ENCODE peak calls at places on chromosomes 7 and 10, in six cellular contexts. C is A549, F is H1, X is endothelial cell of umbilical vein, D is HepG2, K is K562. T is an unnamed sample.

GRCh38 chr7:100157334-100158228 is 942 bp downstream of the TRAPPC14 start:
- DNase-seq in C (no peak), F (no peak), X (peak), D (peak), K (peak), T (no peak)

GRCh38 chr7:103690576-103690975 is 244.6 kb upstream of the SLC26A5 start:
- DNase-seq in C (no peak), F (no peak), X (no peak), D (no peak), K (no peak), T (no peak)

GRCh38 chr10:63224241-63224640 is 91.1 kb downstream of the NRBF2 start:
- DNase-seq in C (no peak), F (no peak), X (no peak), D (no peak), K (no peak), T (no peak)

GRCh38 chr7:7535688-7536087 is at the start of gene COL28A1:
- DNase-seq in C (no peak), F (no peak), X (no peak), D (no peak), K (no peak), T (no peak)

GRCh38 chr10:89615824-89616223 is 29.2 kb downstream of the PANK1 start:
- DNase-seq in C (no peak), F (no peak), X (peak), D (peak), K (no peak), T (no peak)

GRCh38 chr7:32119790-32120196 is 49.6 kb upstream of the PDE1C start:
- DNase-seq in C (no peak), F (no peak), X (no peak), D (no peak), K (no peak), T (peak)

GRCh38 chr10:59513558-59513957 is 151.2 kb upstream of the FAM13C start:
- DNase-seq in C (no peak), F (no peak), X (no peak), D (no peak), K (no peak), T (no peak)

GRCh38 chr7:33886100-33886623 is 19.2 kb upstream of the BMPER start:
- DNase-seq in C (peak), F (no peak), X (no peak), D (peak), K (peak), T (peak)

GRCh38 chr7:108973075-108973474 is 403.4 kb downstream of the DNAJB9 start:
- DNase-seq in C (no peak), F (no peak), X (no peak), D (no peak), K (no peak), T (no peak)

GRCh38 chr10:51244739-51245138 is 170.5 kb downstream of the PRKG1 start:
- DNase-seq in C (no peak), F (no peak), X (peak), D (no peak), K (no peak), T (no peak)

GRCh38 chr7:65509368-65510186 is 135.9 kb downstream of the ZNF92 start:
- DNase-seq in C (no peak), F (no peak), X (no peak), D (no peak), K (peak), T (peak)

GRCh38 chr7:154684651-154685563 is 318.0 kb downstream of the PAXIP1 start:
- DNase-seq in C (no peak), F (no peak), X (no peak), D (no peak), K (no peak), T (no peak)

GRCh38 chr7:20834656-20835055 is 48.0 kb upstream of the SP8 start:
- DNase-seq in C (no peak), F (no peak), X (no peak), D (no peak), K (peak), T (no peak)

GRCh38 chr10:113094114-113094486 is 144.1 kb downstream of the TCF7L2 start:
- DNase-seq in C (no peak), F (no peak), X (peak), D (no peak), K (no peak), T (no peak)

GRCh38 chr7:33642312-33642711 is 263.0 kb upstream of the BMPER start:
- DNase-seq in C (no peak), F (no peak), X (no peak), D (no peak), K (no peak), T (no peak)

GRCh38 chr10:122116331-122116730 is 127.4 kb downstream of the TACC2 start:
- DNase-seq in C (no peak), F (no peak), X (peak), D (peak), K (no peak), T (no peak)

GRCh38 chr10:33195608-33196376 is 138.7 kb downstream of the NRP1 start:
- DNase-seq in C (no peak), F (no peak), X (peak), D (peak), K (no peak), T (no peak)

GRCh38 chr7:18345641-18346234 is 149.8 kb upstream of the HDAC9 start:
- DNase-seq in C (peak), F (no peak), X (peak), D (peak), K (peak), T (peak)

GRCh38 chr10:99467236-99467999 is 37.0 kb upstream of the GOT1 start:
- DNase-seq in C (no peak), F (no peak), X (peak), D (no peak), K (no peak), T (no peak)

GRCh38 chr7:133052357-133052756 is 29.5 kb downstream of the CHCHD3 start:
- DNase-seq in C (no peak), F (no peak), X (no peak), D (no peak), K (no peak), T (no peak)

GRCh38 chr7:99679032-99679399 is 780 bp downstream of the CYP3A5 start:
- DNase-seq in C (peak), F (no peak), X (no peak), D (peak), K (peak), T (no peak)

GRCh38 chr10:88565072-88565471 is 18.0 kb downstream of the RNLS start:
- DNase-seq in C (peak), F (no peak), X (peak), D (no peak), K (no peak), T (no peak)

GRCh38 chr7:39304178-39304577 is 262.0 kb upstream of the YAE1 start:
- DNase-seq in C (no peak), F (no peak), X (no peak), D (no peak), K (no peak), T (no peak)

GRCh38 chr10:132459252-132460028 is 62.4 kb downstream of the PWWP2B start:
- DNase-seq in C (no peak), F (no peak), X (no peak), D (peak), K (no peak), T (peak)

GRCh38 chr7:95330194-95331003 is 6.1 kb upstream of the PON1 start:
- DNase-seq in C (no peak), F (no peak), X (peak), D (no peak), K (no peak), T (no peak)

GRCh38 chr10:102140218-102140617 is 7.4 kb downstream of the PPRC1 start:
- DNase-seq in C (no peak), F (no peak), X (no peak), D (no peak), K (no peak), T (no peak)

GRCh38 chr7:45036801-45037200 is 36.8 kb downstream of the CCM2 start:
- DNase-seq in C (no peak), F (no peak), X (no peak), D (no peak), K (no peak), T (no peak)

GRCh38 chr10:81288544-81288943 is 586.5 kb upstream of the NRG3 start:
- DNase-seq in C (no peak), F (no peak), X (no peak), D (no peak), K (no peak), T (no peak)

GRCh38 chr7:116423499-116423898 is 76.0 kb upstream of the CAV2 start:
- DNase-seq in C (no peak), F (no peak), X (no peak), D (no peak), K (no peak), T (no peak)

GRCh38 chr10:99372546-99373271 is 43.6 kb downstream of the CNNM1 start:
- DNase-seq in C (no peak), F (no peak), X (no peak), D (peak), K (no peak), T (no peak)

GRCh38 chr10:103493362-103493871 is at the start of gene NEURL1:
- DNase-seq in C (no peak), F (no peak), X (no peak), D (no peak), K (no peak), T (peak)

GRCh38 chr7:8160810-8161209 is 101.2 kb downstream of the ICA1 start:
- DNase-seq in C (no peak), F (no peak), X (no peak), D (no peak), K (no peak), T (no peak)

GRCh38 chr10:31404640-31405039 is 85.6 kb downstream of the ZEB1 start:
- DNase-seq in C (no peak), F (no peak), X (no peak), D (peak), K (peak), T (no peak)

GRCh38 chr7:95302976-95303375 is 21.4 kb downstream of the PON1 start:
- DNase-seq in C (no peak), F (no peak), X (no peak), D (no peak), K (no peak), T (no peak)

GRCh38 chr7:151141281-151141854 is 26.1 kb downstream of the GBX1 start:
- DNase-seq in C (no peak), F (no peak), X (no peak), D (no peak), K (no peak), T (no peak)

GRCh38 chr10:69201045-69201444 is 19.1 kb upstream of the HKDC1 start:
- DNase-seq in C (no peak), F (no peak), X (no peak), D (no peak), K (no peak), T (no peak)

GRCh38 chr7:55019691-55020480 is 1.1 kb downstream of the EGFR start:
- DNase-seq in C (peak), F (no peak), X (no peak), D (no peak), K (no peak), T (peak)
- TF ChIP-seq JUN in C (no peak), F (no peak), X (no peak), D (no peak), K (no peak), T (no peak)

DNA sequence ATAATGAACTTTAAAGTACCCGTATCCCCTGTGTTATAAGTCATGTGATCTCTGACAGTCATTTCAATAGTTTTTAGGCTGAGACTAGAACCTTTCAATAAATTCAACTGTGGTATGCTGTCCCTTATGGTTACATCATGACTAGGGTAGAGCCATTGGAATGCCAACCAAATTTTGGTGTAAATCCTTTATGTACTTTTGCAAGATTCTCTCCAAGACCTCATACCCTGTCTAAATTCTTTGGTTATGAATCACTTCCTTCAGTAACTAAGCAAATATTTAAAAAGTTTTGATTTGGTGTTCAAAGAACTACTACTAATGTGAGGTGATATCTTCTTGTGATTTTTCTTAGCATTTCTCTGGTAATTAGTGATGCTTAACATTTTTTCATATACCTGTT is 20.8 kb upstream of the OR6B1 start:
- DNase-seq in C (peak), F (no peak), X (peak), D (peak), K (no peak), T (no peak)
- TF ChIP-seq JUN in C (no peak), F (no peak), X (peak), D (no peak), K (no peak), T (no peak)

DNA sequence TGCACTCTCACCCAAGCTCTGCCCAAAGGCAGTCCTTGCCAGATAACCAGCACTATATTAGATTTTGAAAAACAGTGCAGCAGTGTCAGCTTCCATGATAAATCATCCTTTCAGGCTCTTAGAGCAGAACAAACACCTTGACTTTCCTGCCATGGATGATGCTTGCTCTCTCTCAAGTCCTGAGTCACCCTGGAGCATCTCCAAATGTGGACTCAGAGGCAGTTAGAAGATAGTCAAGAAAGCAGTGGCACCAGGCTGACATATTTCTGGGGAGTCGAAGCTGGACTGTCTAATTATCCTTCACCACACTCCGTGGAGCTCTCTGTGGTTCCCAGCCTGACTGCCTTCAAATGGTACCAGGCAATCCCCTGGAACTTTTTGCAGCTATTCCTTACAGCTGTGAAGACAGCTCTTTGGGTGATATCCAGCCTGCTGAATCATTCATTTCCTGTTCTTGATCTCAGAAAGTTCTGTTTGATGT is 234.1 kb downstream of the C7orf25 start:
- DNase-seq in C (no peak), F (no peak), X (peak), D (no peak), K (no peak), T (no peak)
- TF ChIP-seq JUN in C (no peak), F (no peak), X (no peak), D (no peak), K (no peak), T (no peak)

GRCh38 chr10:535051-535450 is 154.4 kb downstream of the DIP2C start:
- DNase-seq in C (no peak), F (no peak), X (no peak), D (no peak), K (no peak), T (no peak)

GRCh38 chr10:535953-536352 is 153.5 kb downstream of the DIP2C start:
- DNase-seq in C (no peak), F (no peak), X (no peak), D (no peak), K (no peak), T (no peak)

GRCh38 chr10:536935-537334 is 152.5 kb downstream of the DIP2C start:
- DNase-seq in C (no peak), F (no peak), X (no peak), D (no peak), K (no peak), T (no peak)

GRCh38 chr10:538895-539294 is 150.6 kb downstream of the DIP2C start:
- DNase-seq in C (no peak), F (no peak), X (no peak), D (no peak), K (no peak), T (no peak)

DNA sequence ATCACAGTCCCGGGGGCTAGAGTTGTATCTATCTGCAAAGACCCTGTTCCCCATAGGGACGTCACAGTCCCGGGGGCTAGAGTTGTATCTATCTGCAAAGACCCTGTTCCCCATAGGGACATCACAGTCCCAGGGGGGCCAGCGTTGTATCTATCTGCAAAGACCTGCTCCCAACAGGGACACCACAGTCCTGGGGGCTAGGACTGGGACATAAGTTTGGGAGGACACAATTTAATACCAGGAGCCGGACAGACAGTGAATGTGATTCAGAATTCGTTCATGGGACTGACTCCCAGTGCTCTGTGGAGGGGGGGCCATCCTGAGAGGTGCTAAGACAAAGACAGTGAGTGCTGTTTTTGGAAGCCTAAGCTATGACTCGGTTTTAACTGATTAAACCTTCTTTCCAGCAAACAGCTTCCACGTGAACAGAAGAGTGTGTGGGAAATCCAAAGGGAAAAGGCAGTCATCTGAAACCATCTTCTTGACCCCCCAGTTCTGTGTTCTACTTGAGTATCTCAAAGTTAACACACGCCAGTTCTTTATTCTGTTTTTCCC is 153.0 kb downstream of the DIP2C start:
- DNase-seq in C (no peak), F (no peak), X (no peak), D (no peak), K (no peak), T (no peak)
- TF ChIP-seq JUN in C (no peak), F (no peak), X (no peak), D (no peak), K (no peak), T (no peak)